ENCODE peak calls at places on chromosomes 16 and 17, in four cellular contexts. W, T, C and V are unnamed samples.

GRCh38 chr17:68749742-68750562 is 148.8 kb upstream of the FAM20A start:
- DNase-seq in T (no peak), W (no peak), C (no peak), V (no peak)

GRCh38 chr16:85309656-85310587 is 197.7 kb upstream of the CIBAR2 start:
- DNase-seq in W (no peak), T (no peak), C (peak; percentile 12), V (no peak)

GRCh38 chr17:27081002-27081638 is 212.8 kb upstream of the WSB1 start:
- DNase-seq in W (no peak), T (no peak), C (no peak), V (no peak)

GRCh38 chr17:55722742-55723487 is at the start of gene TMEM100:
- DNase-seq in T (no peak), W (no peak), C (no peak), V (no peak)

GRCh38 chr17:81926451-81927144 is 937 bp downstream of the MAFG start:
- DNase-seq in T (peak; percentile 46), C (peak; percentile 72), W (peak; percentile 44), V (no peak)

GRCh38 chr16:64356267-64356666 is 765.6 kb downstream of the CDH11 start:
- DNase-seq in T (no peak), C (no peak), W (no peak), V (no peak)

GRCh38 chr16:27401768-27402568 is at the start of gene IL21R:
- DNase-seq in T (peak; percentile 81), C (peak; percentile 90), W (peak; percentile 83), V (peak; percentile 90)

GRCh38 chr17:80859004-80859941 is 132.4 kb upstream of the CHMP6 start:
- DNase-seq in W (no peak), T (no peak), C (no peak), V (no peak)

GRCh38 chr16:48444574-48444973 is 59.4 kb upstream of the SIAH1 start:
- DNase-seq in C (no peak), T (no peak), W (no peak), V (no peak)

GRCh38 chr16:86287641-86288201 is 222.6 kb upstream of the FOXF1 start:
- DNase-seq in T (no peak), C (no peak), W (no peak), V (no peak)

GRCh38 chr17:69948406-69948805 is 126.6 kb upstream of the KCNJ16 start:
- DNase-seq in C (no peak), W (no peak), T (no peak), V (no peak)

GRCh38 chr16:30903596-30903995 is 7.2 kb downstream of the CTF1 start:
- DNase-seq in W (no peak), C (no peak), T (no peak), V (no peak)